ENCODE peak calls at places on chromosome 15, in four cellular contexts. P is fibroblast of the aortic adventitia; R is kidney; O is Jurkat, Clone E6-1. Z is an unnamed sample.
A peak's percentile ranks its signal among the peaks of the same experiment; 100 is the strongest.

GRCh38 chr15:79969175-79969574 is 1.8 kb downstream of the BCL2A1 start:
- DNase-seq in P (no peak), O (no peak), R (no peak), Z (no peak)

GRCh38 chr15:70197945-70198361 is 100.2 kb upstream of the TLE3 start:
- DNase-seq in P (no peak), R (no peak), O (no peak), Z (no peak)

GRCh38 chr15:38540516-38540915 is 24.1 kb downstream of the RASGRP1 start:
- DNase-seq in O (no peak), P (no peak), R (no peak), Z (no peak)

GRCh38 chr15:92637621-92638020 is 18.0 kb downstream of the FAM174B start:
- DNase-seq in R (no peak), O (no peak), P (no peak), Z (no peak)

GRCh38 chr15:67836134-67836455 is 3.8 kb downstream of the RNU6-1 start:
- DNase-seq in O (no peak), R (no peak), P (no peak), Z (no peak)

GRCh38 chr15:90191344-90191687 is 9.8 kb upstream of the SEMA4B start:
- DNase-seq in O (no peak), P (no peak), R (no peak), Z (no peak)

GRCh38 chr15:67303490-67304363 is 49.1 kb downstream of the IQCH start:
- DNase-seq in O (peak; percentile 28), P (peak; percentile 65), R (no peak), Z (peak; percentile 44)

GRCh38 chr15:88472225-88472624 is 4.7 kb downstream of the MRPS11 start:
- DNase-seq in P (no peak), R (no peak), O (no peak), Z (no peak)

GRCh38 chr15:92121047-92121446 is 267.5 kb downstream of the SLCO3A1 start:
- DNase-seq in O (no peak), R (no peak), P (no peak), Z (no peak)

GRCh38 chr15:83471307-83471866 is 24.2 kb downstream of the SH3GL3 start:
- DNase-seq in P (no peak), O (no peak), R (no peak), Z (no peak)

GRCh38 chr15:100918690-100919480 is at the start of gene LRRK1:
- DNase-seq in R (no peak), P (peak; percentile 50), O (no peak), Z (no peak)

GRCh38 chr15:45106002-45106790 is 7.8 kb downstream of the DUOX2 start:
- DNase-seq in P (no peak), R (no peak), O (no peak), Z (no peak)

GRCh38 chr15:79779739-79780138 is 117.1 kb downstream of the MTHFS start:
- DNase-seq in P (no peak), R (no peak), O (no peak), Z (no peak)

GRCh38 chr15:76366714-76367113 is 30.1 kb downstream of the ISL2 start:
- DNase-seq in R (no peak), P (no peak), O (no peak), Z (no peak)

GRCh38 chr15:25066708-25067107 is 111.9 kb downstream of the SNRPN start:
- DNase-seq in P (no peak), R (peak; percentile 57), O (no peak), Z (no peak)

GRCh38 chr15:59997070-59997701 is 6.9 kb upstream of the FOXB1 start:
- DNase-seq in R (peak; percentile 54), P (no peak), O (peak; percentile 79), Z (no peak)

GRCh38 chr15:32733276-32733675 is 15.5 kb downstream of the GREM1 start:
- DNase-seq in O (no peak), R (no peak), P (no peak), Z (no peak)

GRCh38 chr15:68440136-68440535 is 8.2 kb upstream of the ITGA11 start:
- DNase-seq in O (no peak), R (peak; percentile 8), P (no peak), Z (no peak)